ENCODE peak calls at places on chromosomes 12 and 14, in ten cellular contexts. L is stimulated activated CD8-positive, alpha-beta memory T cell treated with anti-CD3 and anti-CD28 coated beads, Interleukin-4, amount 100 ng/mL, for 24 hours; U is left lobe of liver; R is HTR-8/SVneo; B is sciatic nerve; H is fibroblast of pulmonary artery; Z is cerebellar cortex; D is activated CD4-positive, CD25-positive, alpha-beta regulatory T cell treated with anti-CD3 and anti-CD28 coated beads, Interleukin-2, amount 50 U/mL, for 72 hours; I is stimulated activated CD4-positive, alpha-beta T cell treated with anti-CD3 and anti-CD28 coated beads, Interleukin-2, amount 100 ng/mL, for 48 hours; A is immature natural killer cell. X is an unnamed sample.

GRCh38 chr12:52235822-52236291 is 2.8 kb downstream of the KRT7 start:
- DNase-seq in L (no peak), U (no peak), R (no peak), B (no peak), H (no peak), Z (no peak), D (no peak), I (no peak), A (no peak), X (no peak)

GRCh38 chr14:81221579-81222102 is 882 bp upstream of the GTF2A1 start:
- DNase-seq in L (no peak), U (no peak), R (no peak), B (no peak), H (peak), Z (no peak), D (no peak), I (no peak), A (no peak), X (no peak)

GRCh38 chr12:128852885-128853284 is 393 bp upstream of the GLT1D1 start:
- DNase-seq in L (no peak), U (no peak), R (no peak), B (peak), H (no peak), Z (no peak), D (no peak), I (no peak), A (no peak), X (no peak)

GRCh38 chr14:98754343-98755025 is 517.5 kb downstream of the BCL11B start:
- DNase-seq in L (no peak), U (no peak), R (no peak), B (no peak), H (no peak), Z (no peak), D (no peak), I (no peak), A (no peak), X (peak)

GRCh38 chr12:25768151-25768550 is 190.3 kb upstream of the RASSF8 start:
- DNase-seq in L (no peak), U (no peak), R (no peak), B (no peak), H (no peak), Z (no peak), D (no peak), I (no peak), A (no peak), X (no peak)

GRCh38 chr12:15477761-15478160 is 155.5 kb downstream of the PTPRO start:
- DNase-seq in L (no peak), U (no peak), R (no peak), B (no peak), H (no peak), Z (no peak), D (no peak), I (no peak), A (no peak), X (no peak)

GRCh38 chr12:132367401-132367851 is 38.0 kb upstream of the GALNT9 start:
- DNase-seq in L (no peak), U (no peak), R (no peak), B (peak), H (peak), Z (no peak), D (no peak), I (no peak), A (no peak), X (no peak)

GRCh38 chr12:95549392-95550084 is 1.7 kb downstream of the USP44 start:
- DNase-seq in L (no peak), U (no peak), R (no peak), B (no peak), H (no peak), Z (no peak), D (no peak), I (no peak), A (no peak), X (no peak)

GRCh38 chr12:13175499-13175898 is 21.0 kb upstream of the EMP1 start:
- DNase-seq in L (no peak), U (no peak), R (no peak), B (no peak), H (no peak), Z (peak), D (no peak), I (no peak), A (no peak), X (no peak)

GRCh38 chr12:100867639-100868393 is 73.2 kb downstream of the ANO4 start:
- DNase-seq in L (no peak), U (no peak), R (no peak), B (no peak), H (no peak), Z (no peak), D (no peak), I (no peak), A (no peak), X (no peak)

GRCh38 chr12:712172-712863 is 40.1 kb upstream of the WNK1 start:
- DNase-seq in L (no peak), U (no peak), R (no peak), B (no peak), H (no peak), Z (no peak), D (no peak), I (no peak), A (no peak), X (no peak)

GRCh38 chr14:34300330-34300729 is 161.7 kb downstream of the SPTSSA start:
- DNase-seq in L (no peak), U (no peak), R (no peak), B (no peak), H (no peak), Z (no peak), D (no peak), I (no peak), A (no peak), X (no peak)

GRCh38 chr14:69464379-69464778 is 20.1 kb upstream of the PLEKHD1 start:
- DNase-seq in L (no peak), U (no peak), R (no peak), B (no peak), H (peak), Z (no peak), D (no peak), I (no peak), A (no peak), X (no peak)

GRCh38 chr14:105092124-105092911 is 27.1 kb upstream of the GPR132 start:
- DNase-seq in L (no peak), U (no peak), R (no peak), B (peak), H (no peak), Z (no peak), D (no peak), I (no peak), A (no peak), X (no peak)

GRCh38 chr14:81414123-81414522 is 14.0 kb upstream of the STON2 start:
- DNase-seq in L (no peak), U (no peak), R (no peak), B (no peak), H (no peak), Z (no peak), D (no peak), I (no peak), A (no peak), X (no peak)

GRCh38 chr14:24639270-24639669 is 5.3 kb upstream of the GZMB start:
- DNase-seq in L (no peak), U (no peak), R (no peak), B (no peak), H (no peak), Z (no peak), D (no peak), I (no peak), A (no peak), X (no peak)

GRCh38 chr14:62957562-62957961 is 87.7 kb downstream of the KCNH5 start:
- DNase-seq in L (no peak), U (no peak), R (peak), B (no peak), H (peak), Z (no peak), D (no peak), I (no peak), A (no peak), X (no peak)

GRCh38 chr12:79690606-79691298 is at the start of gene PAWR:
- DNase-seq in L (peak), U (peak), R (peak), B (peak), H (peak), Z (peak), D (peak), I (peak), A (peak), X (no peak)

GRCh38 chr14:100882026-100882967 is 21.2 kb downstream of the RTL1 start:
- DNase-seq in L (no peak), U (no peak), R (no peak), B (no peak), H (no peak), Z (no peak), D (no peak), I (no peak), A (no peak), X (no peak)

GRCh38 chr12:91111366-91112321 is at the start of gene LUM:
- DNase-seq in L (no peak), U (no peak), R (no peak), B (peak), H (peak), Z (no peak), D (no peak), I (no peak), A (no peak), X (no peak)

GRCh38 chr12:68425998-68426397 is 93.8 kb upstream of the MDM1 start:
- DNase-seq in L (no peak), U (no peak), R (no peak), B (no peak), H (peak), Z (no peak), D (no peak), I (no peak), A (no peak), X (no peak)

GRCh38 chr14:45526715-45527549 is 273.9 kb upstream of the MIS18BP1 start:
- DNase-seq in L (no peak), U (peak), R (peak), B (no peak), H (no peak), Z (no peak), D (no peak), I (no peak), A (no peak), X (peak)

GRCh38 chr12:30301291-30301690 is 394.4 kb downstream of the IPO8 start:
- DNase-seq in L (no peak), U (no peak), R (no peak), B (no peak), H (no peak), Z (no peak), D (no peak), I (no peak), A (no peak), X (no peak)

GRCh38 chr12:98644433-98644711 is 216 bp downstream of the IKBIP start:
- DNase-seq in L (peak), U (no peak), R (peak), B (no peak), H (no peak), Z (peak), D (no peak), I (no peak), A (no peak), X (no peak)

GRCh38 chr12:70443274-70443673 is 77.2 kb downstream of the KCNMB4 start:
- DNase-seq in L (no peak), U (no peak), R (no peak), B (no peak), H (peak), Z (no peak), D (no peak), I (no peak), A (no peak), X (no peak)

GRCh38 chr12:24255920-24256635 is 306.6 kb upstream of the SOX5 start:
- DNase-seq in L (no peak), U (no peak), R (no peak), B (no peak), H (no peak), Z (no peak), D (no peak), I (no peak), A (no peak), X (no peak)

X was measured in HL-60.